ENCODE peak calls at places on chromosomes 4 and X, in ten cellular contexts. M is transverse colon, W is AG09319, X is fibroblast of lung, O is lung, C is vagina, B is fibroblast of villous mesenchyme, N is choroid plexus epithelial cell, H is right lobe of liver, Y is progenitor cell of endocrine pancreas. A is an unnamed sample.

GRCh38 chr4:122873752-122874151 is 47.1 kb downstream of the FGF2 start:
- DNase-seq in O (no peak), C (no peak), N (peak; percentile 54), X (peak; percentile 78), Y (no peak), H (no peak), M (no peak), W (peak; percentile 22), B (peak; percentile 77), A (no peak)

GRCh38 chrX:49282647-49283011 is 13.0 kb downstream of the PPP1R3F start:
- DNase-seq in B (peak; percentile 30), N (peak; percentile 43), H (no peak), O (no peak), Y (no peak), X (peak; percentile 52), C (no peak), M (no peak), W (no peak), A (peak; percentile 12)

GRCh38 chrX:2176733-2177132 is 324.0 kb downstream of the DHRSX start:
- DNase-seq in X (no peak), N (no peak), O (no peak), W (no peak), Y (no peak), H (no peak), C (no peak), M (no peak), B (no peak), A (no peak)

GRCh38 chrX:31590581-31591113 is 518.8 kb upstream of the FTHL17 start:
- DNase-seq in Y (no peak), O (no peak), W (no peak), X (peak; percentile 69), C (no peak), H (no peak), M (no peak), B (peak; percentile 45), N (peak; percentile 74), A (no peak)

GRCh38 chr4:53854991-53855885 is 209.2 kb downstream of the CHIC2 start:
- DNase-seq in O (no peak), N (peak; percentile 48), X (peak; percentile 53), H (no peak), Y (no peak), C (no peak), W (peak; percentile 20), M (no peak), B (peak; percentile 38), A (no peak)

GRCh38 chr4:76067652-76068286 is 6.7 kb upstream of the ART3 start:
- DNase-seq in N (peak; percentile 87), O (peak; percentile 71), H (peak; percentile 51), C (no peak), B (peak; percentile 79), Y (peak; percentile 44), X (peak; percentile 82), W (peak; percentile 47), M (peak; percentile 81), A (peak; percentile 69)

GRCh38 chrX:107970073-107970472 is 12.1 kb downstream of the TEX13B start:
- DNase-seq in Y (no peak), M (no peak), N (peak; percentile 15), H (no peak), W (no peak), B (no peak), C (no peak), X (no peak), O (no peak), A (no peak)

GRCh38 chr4:7435411-7436095 is 823 bp upstream of the PSAPL1 start:
- DNase-seq in Y (no peak), H (no peak), C (no peak), M (no peak), W (no peak), B (peak; percentile 3), O (peak; percentile 45), X (no peak), N (peak; percentile 61), A (no peak)

GRCh38 chr4:118356731-118357130 is 3.9 kb upstream of the PRSS12 start:
- DNase-seq in H (no peak), B (no peak), Y (no peak), M (no peak), W (no peak), N (no peak), C (no peak), O (no peak), X (peak; percentile 49), A (no peak)

GRCh38 chrX:22795680-22796079 is 204.1 kb upstream of the DDX53 start:
- DNase-seq in W (no peak), Y (no peak), B (no peak), N (peak; percentile 3), C (no peak), H (no peak), X (no peak), M (no peak), O (no peak), A (no peak)

GRCh38 chrX:65582450-65583082 is 48.0 kb upstream of the LAS1L start:
- DNase-seq in N (no peak), B (no peak), Y (no peak), X (no peak), O (no peak), C (peak; percentile 32), M (no peak), H (no peak), W (no peak), A (no peak)
- TF ChIP-seq CTCF in N (no peak), B (no peak), Y (no peak), X (no peak), O (no peak), C (no peak), M (no peak), H (no peak), W (no peak), A (no peak)

GRCh38 chr4:139761461-139761860 is 95.8 kb downstream of the MGST2 start:
- DNase-seq in W (no peak), Y (no peak), X (no peak), C (no peak), H (no peak), N (peak; percentile 46), B (no peak), M (no peak), O (no peak), A (no peak)
- TF ChIP-seq CTCF in W (peak; percentile 8), Y (peak; percentile 37), X (peak; percentile 27), C (no peak), H (peak; percentile 6), N (peak; percentile 49), B (peak; percentile 31), M (no peak), O (no peak), A (no peak)

GRCh38 chr4:48129307-48130014 is 4.6 kb downstream of the TXK start:
- DNase-seq in W (no peak), N (no peak), H (peak; percentile 33), X (no peak), O (no peak), M (peak; percentile 52), C (no peak), Y (no peak), B (no peak), A (no peak)
- TF ChIP-seq CTCF in W (no peak), N (peak; percentile 19), H (no peak), X (no peak), O (no peak), M (no peak), C (no peak), Y (peak; percentile 14), B (no peak), A (no peak)

DNA sequence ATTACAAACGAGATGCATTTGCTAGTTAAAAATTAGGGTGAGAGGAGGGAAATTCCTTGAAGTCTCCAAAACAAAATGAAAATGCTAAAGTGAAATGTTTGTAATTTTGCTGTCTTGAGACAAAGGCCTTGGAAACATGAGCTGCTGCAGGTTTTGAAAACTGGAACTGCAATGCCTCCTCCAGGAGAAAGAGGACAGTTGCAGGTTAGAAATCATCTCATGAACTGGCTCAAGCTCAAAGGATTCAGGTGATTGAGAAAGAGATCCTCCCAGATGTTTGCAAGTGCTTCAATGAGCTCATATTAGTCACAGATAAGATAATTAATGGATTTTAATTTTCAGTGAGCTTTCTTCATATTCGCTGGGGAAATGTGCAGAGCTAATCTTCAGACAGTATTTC is 32.4 kb downstream of the SMPX start:
- DNase-seq in M (no peak), X (peak; percentile 57), B (peak; percentile 49), W (no peak), N (peak; percentile 79), C (no peak), Y (no peak), H (no peak), O (no peak), A (no peak)
- TF ChIP-seq CTCF in M (peak; percentile 38), X (peak; percentile 56), B (peak; percentile 52), W (peak; percentile 25), N (peak; percentile 71), C (no peak), Y (peak; percentile 72), H (peak; percentile 52), O (no peak), A (peak; percentile 58)

GRCh38 chrX:15930585-15930984 is 76.0 kb upstream of the AP1S2 start:
- DNase-seq in C (no peak), X (peak; percentile 57), N (peak; percentile 54), Y (no peak), O (no peak), H (no peak), W (peak; percentile 16), B (peak; percentile 28), M (no peak), A (no peak)
- TF ChIP-seq CTCF in C (no peak), X (no peak), N (peak; percentile 30), Y (peak; percentile 34), O (no peak), H (no peak), W (peak; percentile 33), B (peak; percentile 19), M (no peak), A (no peak)

GRCh38 chrX:115264009-115264408 is 25.5 kb upstream of the LUZP4 start:
- DNase-seq in H (no peak), O (no peak), Y (no peak), N (no peak), X (no peak), M (no peak), C (no peak), W (no peak), B (no peak), A (no peak)

GRCh38 chrX:115266300-115266699 is 23.2 kb upstream of the LUZP4 start:
- DNase-seq in C (no peak), X (no peak), Y (no peak), O (no peak), M (no peak), H (no peak), B (no peak), N (no peak), W (no peak), A (no peak)

GRCh38 chrX:115268421-115268820 is 21.1 kb upstream of the LUZP4 start:
- DNase-seq in X (peak; percentile 6), M (no peak), B (peak; percentile 25), Y (no peak), H (no peak), O (no peak), N (peak; percentile 24), C (no peak), W (no peak), A (no peak)
- TF ChIP-seq CTCF in X (peak; percentile 24), M (no peak), B (peak; percentile 52), Y (peak; percentile 57), H (peak; percentile 24), O (no peak), N (peak; percentile 51), C (no peak), W (peak; percentile 24), A (peak; percentile 44)

A was measured in nephron progenitor cell.